ENCODE peak calls at places on chromosomes 7 and 10, in seven cellular contexts. K, G, F, T, E, D and H are unnamed samples.

GRCh38 chr10:84818956-84819355 is 490.6 kb downstream of the CCSER2 start:
- DNase-seq in K (no peak), G (no peak), F (no peak), T (no peak), E (no peak), D (no peak), H (no peak)

GRCh38 chr7:107068156-107068555 is 23.7 kb downstream of the PRKAR2B start:
- DNase-seq in K (no peak), G (no peak), F (no peak), T (no peak), E (no peak), D (no peak), H (no peak)

GRCh38 chr10:114551310-114551972 is 106.6 kb downstream of the ABLIM1 start:
- DNase-seq in K (no peak), G (no peak), F (no peak), T (no peak), E (no peak), D (peak), H (no peak)

GRCh38 chr10:29522038-29522855 is 112.5 kb downstream of the SVIL start:
- DNase-seq in K (peak), G (no peak), F (no peak), T (no peak), E (no peak), D (no peak), H (no peak)

GRCh38 chr7:87231715-87232114 is 12.2 kb upstream of the TMEM243 start:
- DNase-seq in K (no peak), G (no peak), F (no peak), T (no peak), E (no peak), D (no peak), H (no peak)

GRCh38 chr10:126878594-126878993 is 26.6 kb upstream of the DOCK1 start:
- DNase-seq in K (no peak), G (no peak), F (no peak), T (no peak), E (no peak), D (no peak), H (no peak)

GRCh38 chr7:155735442-155736118 is 76.7 kb downstream of the SHH start:
- DNase-seq in K (no peak), G (no peak), F (no peak), T (no peak), E (no peak), D (no peak), H (no peak)

GRCh38 chr10:77873558-77874380 is 52.8 kb downstream of the DLG5 start:
- DNase-seq in K (peak), G (peak), F (no peak), T (peak), E (peak), D (peak), H (peak)

GRCh38 chr7:16034353-16034752 is 347.9 kb upstream of the MEOX2 start:
- DNase-seq in K (peak), G (no peak), F (no peak), T (peak), E (no peak), D (no peak), H (no peak)

DNA sequence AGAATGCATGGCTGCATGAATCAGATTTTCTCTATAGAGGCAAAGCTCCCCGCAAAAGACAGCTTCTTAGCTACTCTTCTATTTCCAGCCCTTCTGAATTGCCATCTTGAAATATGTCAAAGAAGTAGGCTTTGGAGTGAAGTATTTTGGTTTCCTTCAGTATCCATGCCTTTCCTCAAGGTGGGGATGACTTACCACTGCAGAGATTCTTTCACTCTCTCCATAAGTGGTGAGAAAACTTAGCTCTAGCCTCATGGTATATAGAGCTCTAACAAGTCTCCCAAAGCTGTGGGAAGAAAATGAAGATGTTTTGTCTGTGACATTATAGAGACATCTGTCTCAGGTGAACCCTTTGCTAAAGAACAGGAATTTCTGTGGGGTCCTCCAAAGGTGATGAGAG is 89.6 kb upstream of the ITGB1 start:
- DNase-seq in K (no peak), G (no peak), F (no peak), T (no peak), E (no peak), D (no peak), H (no peak)
- TF ChIP-seq CTCF in K (peak), G (no peak), F (no peak), T (no peak), E (no peak), D (no peak), H (no peak)

GRCh38 chr7:135249901-135250300 is 16.3 kb downstream of the STRA8 start:
- DNase-seq in K (no peak), G (no peak), F (no peak), T (no peak), E (no peak), D (peak), H (no peak)

GRCh38 chr7:135245226-135245625 is 11.6 kb downstream of the STRA8 start:
- DNase-seq in K (no peak), G (no peak), F (no peak), T (no peak), E (no peak), D (no peak), H (no peak)

GRCh38 chr7:135248546-135248945 is 14.9 kb downstream of the STRA8 start:
- DNase-seq in K (no peak), G (no peak), F (no peak), T (no peak), E (no peak), D (no peak), H (no peak)

GRCh38 chr7:135245826-135246825 is 12.5 kb downstream of the STRA8 start:
- DNase-seq in K (no peak), G (no peak), F (no peak), T (no peak), E (no peak), D (peak), H (peak)

GRCh38 chr7:135247746-135248471 is 14.3 kb downstream of the STRA8 start:
- DNase-seq in K (no peak), G (no peak), F (no peak), T (no peak), E (no peak), D (no peak), H (peak)
- TF ChIP-seq CTCF in K (no peak), G (no peak), F (no peak), T (no peak), E (no peak), D (no peak), H (no peak)

GRCh38 chr7:85693326-85693725 is 506.5 kb upstream of the SEMA3D start:
- DNase-seq in K (no peak), G (no peak), F (no peak), T (no peak), E (no peak), D (no peak), H (no peak)
- TF ChIP-seq CTCF in K (no peak), G (no peak), F (no peak), T (no peak), E (no peak), D (no peak), H (no peak)

GRCh38 chr7:57425969-57426628 is 23.9 kb upstream of the ZNF716 start:
- DNase-seq in K (no peak), G (no peak), F (no peak), T (no peak), E (no peak), D (peak), H (no peak)
- TF ChIP-seq CTCF in K (no peak), G (no peak), F (no peak), T (peak), E (peak), D (no peak), H (peak)

GRCh38 chr7:111564078-111564477 is 1.8 kb upstream of the IMMP2L start:
- DNase-seq in K (no peak), G (no peak), F (no peak), T (no peak), E (no peak), D (no peak), H (no peak)

GRCh38 chr7:111560773-111561658 is 1.3 kb downstream of the IMMP2L start:
- DNase-seq in K (peak), G (no peak), F (peak), T (peak), E (no peak), D (no peak), H (no peak)

GRCh38 chr7:111561909-111562732 is at the start of gene IMMP2L:
- DNase-seq in K (peak), G (peak), F (peak), T (peak), E (peak), D (peak), H (peak)

GRCh38 chr7:111559665-111560064 is 2.6 kb downstream of the IMMP2L start:
- DNase-seq in K (no peak), G (no peak), F (no peak), T (no peak), E (no peak), D (no peak), H (no peak)

DNA sequence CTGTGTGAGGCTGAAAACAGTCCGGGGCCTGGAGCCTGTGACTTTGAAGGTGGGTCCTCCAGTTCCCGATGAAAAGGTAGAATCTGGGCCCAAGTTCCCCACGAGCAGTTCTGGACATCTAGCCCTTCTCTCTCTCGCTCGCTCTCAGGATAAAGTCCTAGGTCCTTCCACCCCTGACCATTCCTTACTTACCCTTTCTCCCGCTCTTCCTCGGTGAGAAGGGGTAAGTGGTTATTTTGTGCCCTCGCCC is 708 bp downstream of the IMMP2L start:
- DNase-seq in K (no peak), G (no peak), F (no peak), T (no peak), E (no peak), D (no peak), H (no peak)
- TF ChIP-seq CTCF in K (no peak), G (no peak), F (no peak), T (no peak), E (no peak), D (no peak), H (no peak)

GRCh38 chr7:66415659-66416265 is 210.6 kb downstream of the TPST1 start:
- DNase-seq in K (no peak), G (no peak), F (no peak), T (peak), E (no peak), D (no peak), H (no peak)

GRCh38 chr7:66409493-66409892 is 204.4 kb downstream of the TPST1 start:
- DNase-seq in K (no peak), G (no peak), F (no peak), T (no peak), E (no peak), D (no peak), H (no peak)

GRCh38 chr7:66419210-66419609 is 209.5 kb upstream of the KCTD7 start:
- DNase-seq in K (no peak), G (no peak), F (no peak), T (no peak), E (no peak), D (no peak), H (no peak)

GRCh38 chr7:66418537-66418936 is 210.1 kb upstream of the KCTD7 start:
- DNase-seq in K (no peak), G (no peak), F (no peak), T (no peak), E (no peak), D (no peak), H (no peak)

GRCh38 chr7:66413379-66414114 is 208.4 kb downstream of the TPST1 start:
- DNase-seq in K (peak), G (peak), F (peak), T (no peak), E (peak), D (peak), H (peak)
- TF ChIP-seq CTCF in K (peak), G (no peak), F (peak), T (peak), E (peak), D (peak), H (peak)

GRCh38 chr7:83366629-83367028 is 203.9 kb upstream of the PCLO start:
- DNase-seq in K (no peak), G (no peak), F (peak), T (no peak), E (no peak), D (no peak), H (no peak)

GRCh38 chr7:83362786-83363185 is 200.1 kb upstream of the PCLO start:
- DNase-seq in K (no peak), G (no peak), F (no peak), T (no peak), E (no peak), D (no peak), H (no peak)

GRCh38 chr7:83365746-83366145 is 203.1 kb upstream of the PCLO start:
- DNase-seq in K (no peak), G (no peak), F (no peak), T (no peak), E (no peak), D (no peak), H (no peak)
- TF ChIP-seq CTCF in K (peak), G (no peak), F (no peak), T (peak), E (no peak), D (no peak), H (no peak)

GRCh38 chr7:112407261-112407660 is 43.0 kb upstream of the IFRD1 start:
- DNase-seq in K (peak), G (no peak), F (no peak), T (no peak), E (no peak), D (no peak), H (no peak)

GRCh38 chr7:112410087-112410486 is 40.2 kb upstream of the IFRD1 start:
- DNase-seq in K (peak), G (no peak), F (no peak), T (no peak), E (no peak), D (no peak), H (no peak)

GRCh38 chr7:112414855-112415490 is 35.3 kb upstream of the IFRD1 start:
- DNase-seq in K (peak), G (no peak), F (peak), T (peak), E (no peak), D (no peak), H (no peak)

GRCh38 chr7:112416127-112416526 is 34.1 kb upstream of the IFRD1 start:
- DNase-seq in K (peak), G (no peak), F (no peak), T (peak), E (no peak), D (no peak), H (no peak)

DNA sequence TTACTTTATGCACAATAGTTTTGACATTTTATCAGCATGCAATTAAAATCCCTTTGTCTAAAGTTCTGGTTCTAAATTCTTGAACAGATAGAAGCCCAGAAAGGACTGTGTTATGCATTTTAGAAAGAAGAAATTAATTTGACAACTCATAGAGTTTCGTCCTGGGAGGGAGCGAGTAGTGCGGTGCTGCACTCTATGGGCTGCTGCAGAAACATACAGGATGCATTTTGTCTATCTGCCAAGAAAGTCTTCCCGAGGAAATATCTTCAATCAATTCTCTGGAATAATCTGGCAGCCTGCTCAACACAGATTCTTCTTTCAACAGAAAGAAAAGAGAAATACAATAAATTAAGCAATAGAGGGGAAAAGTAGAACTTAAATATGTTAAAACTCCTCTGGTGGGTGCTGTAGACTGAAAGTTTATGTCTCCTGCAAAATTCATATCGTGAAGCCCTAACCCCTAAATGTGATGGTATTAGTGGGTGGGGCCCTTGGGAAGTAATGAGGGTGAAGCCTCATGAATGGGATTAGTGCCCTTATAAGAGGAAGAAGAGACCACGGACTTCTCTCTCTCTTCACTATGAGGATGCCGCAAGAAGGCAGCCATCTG is 39.0 kb upstream of the IFRD1 start:
- DNase-seq in K (peak), G (no peak), F (no peak), T (peak), E (no peak), D (no peak), H (no peak)
- TF ChIP-seq CTCF in K (peak), G (no peak), F (peak), T (peak), E (peak), D (peak), H (no peak)